ENCODE peak calls at places on chromosomes 2 and 18, in eight cellular contexts. U is activated CD8-positive, alpha-beta memory T cell treated with anti-CD3 and anti-CD28 coated beads, Interleukin-2, amount 50 U/mL, for 48 hours; M is NCI-H774; W is stimulated activated CD8-positive, alpha-beta memory T cell treated with anti-CD3 and anti-CD28 coated beads, Interleukin-2, amount 100 ng/mL, for 48 hours; T is RWPE1; I is naive thymus-derived CD8-positive, alpha-beta T cell; D is HTR-8/SVneo; X is SHP77. J is an unnamed sample.
A peak's percentile ranks its signal among the peaks of the same experiment; 100 is the strongest.

GRCh38 chr2:223100061-223100511 is 48.1 kb downstream of the KCNE4 start:
- DNase-seq in U (no peak), M (no peak), W (no peak), T (no peak), I (no peak), D (no peak), X (no peak), J (no peak)

GRCh38 chr2:172375247-172375646 is 52.1 kb upstream of the ITGA6 start:
- DNase-seq in U (no peak), M (no peak), W (no peak), T (no peak), I (no peak), D (no peak), X (no peak), J (no peak)

GRCh38 chr2:43059183-43059897 is 167.1 kb downstream of the ZFP36L2 start:
- DNase-seq in U (peak; percentile 81), M (no peak), W (peak; percentile 48), T (peak; percentile 71), I (peak; percentile 80), D (peak; percentile 76), X (no peak), J (peak; percentile 51)

GRCh38 chr2:150729495-150729955 is 242.1 kb upstream of the RND3 start:
- DNase-seq in U (no peak), M (no peak), W (no peak), T (no peak), I (no peak), D (no peak), X (no peak), J (no peak)

GRCh38 chr2:9282713-9283112 is 76.1 kb downstream of the ASAP2 start:
- DNase-seq in U (no peak), M (no peak), W (no peak), T (no peak), I (no peak), D (no peak), X (no peak), J (no peak)

GRCh38 chr2:135600915-135601314 is 69.6 kb downstream of the R3HDM1 start:
- DNase-seq in U (no peak), M (no peak), W (no peak), T (no peak), I (peak; percentile 16), D (no peak), X (no peak), J (no peak)

GRCh38 chr2:37625781-37626548 is 45.5 kb downstream of the CDC42EP3 start:
- DNase-seq in U (no peak), M (no peak), W (no peak), T (no peak), I (peak; percentile 76), D (no peak), X (peak; percentile 94), J (no peak)

GRCh38 chr2:54310314-54310713 is 54.3 kb upstream of the TSPYL6 start:
- DNase-seq in U (no peak), M (no peak), W (no peak), T (no peak), I (no peak), D (no peak), X (no peak), J (no peak)

GRCh38 chr2:1759611-1759930 is 15.3 kb upstream of the PXDN start:
- DNase-seq in U (no peak), M (no peak), W (no peak), T (no peak), I (no peak), D (no peak), X (no peak), J (no peak)

GRCh38 chr18:56128153-56128791 is 510.1 kb downstream of the TXNL1 start:
- DNase-seq in U (no peak), M (no peak), W (no peak), T (no peak), I (no peak), D (no peak), X (no peak), J (no peak)

GRCh38 chr2:174761837-174762236 is 2.4 kb downstream of the CHRNA1 start:
- DNase-seq in U (no peak), M (no peak), W (no peak), T (no peak), I (no peak), D (no peak), X (no peak), J (no peak)

GRCh38 chr2:239956818-239957261 is 68.3 kb downstream of the NDUFA10 start:
- DNase-seq in U (no peak), M (no peak), W (no peak), T (no peak), I (no peak), D (no peak), X (no peak), J (no peak)

GRCh38 chr18:56639094-56639361 is 636 bp upstream of the TXNL1 start:
- DNase-seq in U (no peak), M (no peak), W (no peak), T (no peak), I (no peak), D (no peak), X (no peak), J (no peak)

GRCh38 chr2:230797515-230798495 is 66.9 kb upstream of the ITM2C start:
- DNase-seq in U (no peak), M (no peak), W (no peak), T (no peak), I (peak; percentile 17), D (no peak), X (no peak), J (no peak)

GRCh38 chr2:223121317-223121716 is 69.3 kb downstream of the KCNE4 start:
- DNase-seq in U (no peak), M (no peak), W (no peak), T (no peak), I (no peak), D (no peak), X (no peak), J (no peak)

GRCh38 chr2:240337028-240337427 is 98.4 kb upstream of the GPC1 start:
- DNase-seq in U (no peak), M (no peak), W (no peak), T (no peak), I (no peak), D (no peak), X (no peak), J (no peak)

GRCh38 chr2:85185431-85185940 is 52.3 kb downstream of the TCF7L1 start:
- DNase-seq in U (no peak), M (no peak), W (no peak), T (no peak), I (no peak), D (no peak), X (no peak), J (no peak)

GRCh38 chr2:163182764-163183354 is 344.3 kb upstream of the KCNH7 start:
- DNase-seq in U (no peak), M (no peak), W (no peak), T (peak; percentile 17), I (no peak), D (peak; percentile 10), X (no peak), J (no peak)

GRCh38 chr18:62069556-62069955 is 117.3 kb downstream of the PIGN start:
- DNase-seq in U (no peak), M (no peak), W (no peak), T (no peak), I (no peak), D (no peak), X (no peak), J (no peak)

GRCh38 chr2:119068154-119068725 is 90.3 kb downstream of the C1QL2 start:
- DNase-seq in U (no peak), M (peak; percentile 37), W (no peak), T (no peak), I (no peak), D (no peak), X (no peak), J (no peak)

GRCh38 chr2:38547791-38548190 is 54.9 kb downstream of the HNRNPLL start:
- DNase-seq in U (no peak), M (no peak), W (no peak), T (no peak), I (no peak), D (no peak), X (no peak), J (no peak)

GRCh38 chr2:212905640-212906201 is 245.7 kb downstream of the IKZF2 start:
- DNase-seq in U (no peak), M (no peak), W (no peak), T (peak; percentile 76), I (no peak), D (no peak), X (peak; percentile 10), J (peak; percentile 54)

GRCh38 chr2:35871672-35872071 is 483.9 kb upstream of the CRIM1 start:
- DNase-seq in U (no peak), M (no peak), W (no peak), T (no peak), I (no peak), D (peak; percentile 10), X (peak; percentile 13), J (no peak)

GRCh38 chr2:46683541-46683940 is 204.2 kb downstream of the TMEM247 start:
- DNase-seq in U (no peak), M (peak; percentile 44), W (no peak), T (no peak), I (no peak), D (no peak), X (peak; percentile 24), J (no peak)